ENCODE peak calls at places on chromosomes 7 and 10, in five cellular contexts. One of them, this sample, is unnamed.

GRCh38 chr10:133274751-133275682 is 1.7 kb downstream of the ADAM8 start:
- DNase-seq in H1: no peak
- DNase-seq in GM12878: peak
- DNase-seq in HCT116: no peak
- DNase-seq in HepG2: no peak
- DNase-seq in this sample: no peak

GRCh38 chr10:59588791-59589190 is 120.9 kb downstream of the SLC16A9 start:
- DNase-seq in GM12878: no peak
- DNase-seq in HepG2: no peak
- DNase-seq in HCT116: no peak
- DNase-seq in H1: no peak
- DNase-seq in this sample: no peak

GRCh38 chr10:115762029-115762428 is 511.0 kb downstream of the GFRA1 start:
- DNase-seq in HCT116: no peak
- DNase-seq in GM12878: no peak
- DNase-seq in HepG2: no peak
- DNase-seq in H1: no peak
- DNase-seq in this sample: no peak

GRCh38 chr7:5478568-5479045 is 55.0 kb upstream of the TNRC18 start:
- DNase-seq in HepG2: no peak
- DNase-seq in HCT116: no peak
- DNase-seq in H1: no peak
- DNase-seq in GM12878: no peak
- DNase-seq in this sample: no peak

GRCh38 chr10:113026679-113027078 is 76.6 kb downstream of the TCF7L2 start:
- DNase-seq in H1: no peak
- DNase-seq in GM12878: no peak
- DNase-seq in HCT116: no peak
- DNase-seq in HepG2: no peak
- DNase-seq in this sample: no peak

GRCh38 chr7:112481833-112482669 is 1.3 kb downstream of the LSMEM1 start:
- DNase-seq in GM12878: no peak
- DNase-seq in H1: no peak
- DNase-seq in HepG2: no peak
- DNase-seq in HCT116: peak
- DNase-seq in this sample: no peak

GRCh38 chr7:42236266-42237161 is 495 bp downstream of the GLI3 start:
- DNase-seq in GM12878: no peak
- DNase-seq in H1: peak
- DNase-seq in HepG2: no peak
- DNase-seq in HCT116: no peak
- DNase-seq in this sample: no peak

GRCh38 chr10:98790817-98791216 is 344.1 kb upstream of the HPS1 start:
- DNase-seq in HepG2: no peak
- DNase-seq in H1: no peak
- DNase-seq in GM12878: no peak
- DNase-seq in HCT116: peak
- DNase-seq in this sample: peak

GRCh38 chr10:114632869-114633715 is 25.0 kb downstream of the ABLIM1 start:
- DNase-seq in GM12878: no peak
- DNase-seq in HepG2: peak
- DNase-seq in HCT116: peak
- DNase-seq in H1: no peak
- DNase-seq in this sample: no peak

GRCh38 chr7:3461923-3462322 is 160.9 kb downstream of the SDK1 start:
- DNase-seq in HCT116: no peak
- DNase-seq in H1: no peak
- DNase-seq in GM12878: no peak
- DNase-seq in HepG2: no peak
- DNase-seq in this sample: no peak

GRCh38 chr7:103387267-103387666 is 39.8 kb downstream of the PSMC2 start:
- DNase-seq in HepG2: no peak
- DNase-seq in GM12878: no peak
- DNase-seq in H1: no peak
- DNase-seq in HCT116: no peak
- DNase-seq in this sample: no peak

GRCh38 chr10:78342787-78343186 is 309.1 kb downstream of the RPS24 start:
- DNase-seq in H1: peak
- DNase-seq in GM12878: no peak
- DNase-seq in HCT116: no peak
- DNase-seq in HepG2: no peak
- DNase-seq in this sample: no peak

GRCh38 chr7:32222251-32222900 is 152.2 kb upstream of the PDE1C start:
- DNase-seq in HepG2: no peak
- DNase-seq in GM12878: no peak
- DNase-seq in HCT116: no peak
- DNase-seq in H1: peak
- DNase-seq in this sample: no peak

GRCh38 chr7:151592868-151593486 is 73.3 kb upstream of the RHEB start:
- DNase-seq in GM12878: no peak
- DNase-seq in HCT116: peak
- DNase-seq in H1: no peak
- DNase-seq in HepG2: no peak
- DNase-seq in this sample: no peak

GRCh38 chr7:157224627-157225026 is 85.9 kb downstream of the UBE3C start:
- DNase-seq in HepG2: peak
- DNase-seq in HCT116: no peak
- DNase-seq in GM12878: no peak
- DNase-seq in H1: no peak
- DNase-seq in this sample: no peak

GRCh38 chr7:73429218-73429617 is 4.4 kb upstream of the FZD9 start:
- DNase-seq in HepG2: no peak
- DNase-seq in GM12878: no peak
- DNase-seq in HCT116: no peak
- DNase-seq in H1: peak
- DNase-seq in this sample: peak

GRCh38 chr7:124929467-124930172 is at the start of gene POT1:
- DNase-seq in GM12878: peak
- DNase-seq in HepG2: peak
- DNase-seq in H1: peak
- DNase-seq in HCT116: peak
- DNase-seq in this sample: peak

GRCh38 chr7:124930173-124930623 is 573 bp upstream of the POT1 start:
- DNase-seq in HepG2: no peak
- DNase-seq in GM12878: no peak
- DNase-seq in HCT116: no peak
- DNase-seq in H1: no peak
- DNase-seq in this sample: no peak

DNA sequence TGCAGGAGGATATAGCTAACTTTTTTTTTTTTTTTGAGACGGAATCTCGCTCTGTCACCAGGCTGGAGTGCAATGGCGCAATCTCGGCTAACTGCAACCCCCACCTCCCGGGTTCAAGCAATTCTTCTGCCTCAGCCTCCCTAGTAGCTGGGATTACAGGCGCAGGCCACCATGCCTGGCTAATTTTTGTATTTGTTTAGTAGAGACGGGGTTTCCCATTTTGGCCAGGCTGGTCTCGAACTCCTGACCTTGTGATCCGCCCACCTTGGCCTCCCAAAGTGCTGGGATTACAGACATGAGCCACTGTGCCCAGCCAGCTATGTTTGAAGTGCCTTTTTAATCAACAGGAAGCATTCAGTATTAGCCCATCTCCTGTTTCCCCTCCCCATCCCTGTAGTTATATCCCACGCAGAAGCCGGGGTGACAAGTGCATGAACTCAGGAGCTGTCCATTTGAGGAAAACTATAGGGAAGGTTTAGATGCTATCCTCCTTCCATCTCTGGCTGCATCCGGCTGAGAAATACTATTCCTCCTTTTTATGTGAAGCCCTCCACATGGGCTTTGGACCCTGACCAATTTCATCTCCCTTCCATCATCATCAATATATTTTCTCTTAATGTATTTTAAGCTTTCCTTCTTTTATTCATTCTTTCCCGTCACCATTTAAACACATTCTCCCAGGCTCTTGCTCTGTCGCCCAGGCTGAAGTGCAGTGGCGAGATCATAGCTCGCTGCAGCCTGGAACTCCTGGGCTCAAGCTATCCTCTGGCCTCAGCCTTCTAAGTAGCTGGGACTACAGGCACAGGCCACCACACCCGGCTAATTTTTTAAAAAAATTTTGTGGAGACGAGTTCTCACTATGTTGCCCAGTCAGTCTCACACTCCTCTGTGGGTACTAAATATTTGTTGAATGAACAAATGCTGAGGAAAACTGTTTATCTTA is 1.3 kb upstream of the POT1 start:
- DNase-seq in HCT116: no peak
- DNase-seq in HepG2: no peak
- DNase-seq in GM12878: no peak
- DNase-seq in H1: no peak
- DNase-seq in this sample: no peak
- TF ChIP-seq ZNF274 in HCT116: no peak
- TF ChIP-seq ZNF274 in HepG2: no peak
- TF ChIP-seq ZNF274 in GM12878: no peak
- TF ChIP-seq ZNF274 in H1: no peak
- TF ChIP-seq ZNF274 in this sample: no peak

GRCh38 chr7:127346575-127347256 is 45.8 kb downstream of the ZNF800 start:
- DNase-seq in H1: no peak
- DNase-seq in HCT116: no peak
- DNase-seq in HepG2: no peak
- DNase-seq in GM12878: no peak
- DNase-seq in this sample: no peak

GRCh38 chr7:127349881-127350280 is 42.6 kb downstream of the ZNF800 start:
- DNase-seq in H1: no peak
- DNase-seq in GM12878: no peak
- DNase-seq in HCT116: no peak
- DNase-seq in HepG2: no peak
- DNase-seq in this sample: no peak

GRCh38 chr7:127350586-127350985 is 41.9 kb downstream of the ZNF800 start:
- DNase-seq in HCT116: no peak
- DNase-seq in GM12878: no peak
- DNase-seq in HepG2: no peak
- DNase-seq in H1: no peak
- DNase-seq in this sample: no peak

GRCh38 chr7:127348247-127348631 is 44.3 kb downstream of the ZNF800 start:
- DNase-seq in HCT116: no peak
- DNase-seq in HepG2: no peak
- DNase-seq in GM12878: no peak
- DNase-seq in H1: no peak
- DNase-seq in this sample: no peak

DNA sequence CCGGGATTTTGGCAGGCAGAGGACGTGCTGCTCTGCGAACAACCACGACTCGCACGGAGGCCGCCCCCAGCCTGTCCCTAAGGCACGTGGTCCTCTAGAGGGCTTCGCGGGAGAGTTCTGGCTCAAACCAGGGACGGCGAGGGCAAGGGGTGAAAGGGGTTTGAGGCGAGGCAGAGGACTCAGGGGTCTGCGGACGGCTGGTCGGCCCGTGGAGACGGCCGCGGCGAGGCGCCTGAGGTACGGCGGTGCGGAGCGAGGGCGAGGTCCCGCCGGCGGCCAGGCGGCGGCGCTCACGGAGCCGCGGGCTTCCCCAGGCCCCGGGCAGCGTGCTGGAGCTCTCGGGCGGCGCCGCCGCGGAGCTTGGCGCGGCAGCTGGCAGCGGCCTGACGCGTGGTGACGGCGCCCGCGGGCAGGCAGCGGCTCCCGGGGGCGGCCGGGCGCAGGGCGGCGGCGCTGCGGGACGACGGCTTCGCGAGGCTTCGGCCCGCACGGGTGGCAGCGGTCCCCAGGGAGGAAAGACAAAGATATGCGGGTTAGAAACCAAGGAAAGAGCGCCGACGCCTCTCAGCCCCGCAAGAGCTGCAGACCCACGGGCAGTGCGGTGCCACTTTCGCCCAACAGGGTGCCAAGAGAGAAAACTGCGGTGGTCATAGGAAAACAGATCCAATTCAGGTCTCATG is 44.8 kb downstream of the ZNF800 start:
- DNase-seq in HepG2: peak
- DNase-seq in HCT116: no peak
- DNase-seq in H1: peak
- DNase-seq in GM12878: no peak
- DNase-seq in this sample: peak
- H3K9ac ChIP-seq in HepG2: peak
- H3K9ac ChIP-seq in HCT116: no peak
- H3K9ac ChIP-seq in H1: no peak
- H3K9ac ChIP-seq in GM12878: no peak
- H3K9ac ChIP-seq in this sample: peak

GRCh38 chr10:48612241-48612943 is 7.5 kb upstream of the ARHGAP22 start:
- DNase-seq in HepG2: no peak
- DNase-seq in GM12878: no peak
- DNase-seq in H1: no peak
- DNase-seq in HCT116: no peak
- DNase-seq in this sample: no peak

GRCh38 chr10:48609441-48609840 is 4.6 kb upstream of the ARHGAP22 start:
- DNase-seq in HepG2: no peak
- DNase-seq in GM12878: no peak
- DNase-seq in HCT116: no peak
- DNase-seq in H1: no peak
- DNase-seq in this sample: no peak

GRCh38 chr10:48610585-48611093 is 5.8 kb upstream of the ARHGAP22 start:
- DNase-seq in GM12878: no peak
- DNase-seq in HepG2: no peak
- DNase-seq in H1: peak
- DNase-seq in HCT116: no peak
- DNase-seq in this sample: no peak

GRCh38 chr10:48609899-48610584 is 5.2 kb upstream of the ARHGAP22 start:
- DNase-seq in GM12878: peak
- DNase-seq in HepG2: no peak
- DNase-seq in H1: peak
- DNase-seq in HCT116: no peak
- DNase-seq in this sample: no peak

DNA sequence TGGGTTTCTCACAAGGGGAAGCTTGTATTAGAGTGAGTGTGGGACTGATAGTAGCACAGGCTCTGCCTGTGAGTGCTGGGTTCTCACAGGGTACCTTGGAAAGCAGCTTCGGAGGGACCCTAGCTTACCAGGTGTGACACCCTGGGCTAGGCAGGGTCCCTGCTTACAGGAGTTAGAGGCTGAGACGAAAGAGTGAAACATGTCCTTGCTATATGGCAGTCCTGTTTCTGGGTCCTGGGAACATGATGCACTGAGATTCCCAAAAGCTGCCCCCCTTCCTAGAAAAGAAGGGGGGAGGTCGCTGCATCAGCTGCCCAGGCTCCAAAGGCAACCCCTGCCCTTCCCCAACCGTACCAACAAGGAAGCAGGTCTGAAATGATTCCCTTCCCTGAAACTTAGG is 6.3 kb upstream of the ARHGAP22 start:
- DNase-seq in HepG2: no peak
- DNase-seq in HCT116: no peak
- DNase-seq in GM12878: peak
- DNase-seq in H1: peak
- DNase-seq in this sample: no peak
- H3K4me3 ChIP-seq in HepG2: no peak
- H3K4me3 ChIP-seq in HCT116: no peak
- H3K4me3 ChIP-seq in GM12878: no peak
- H3K4me3 ChIP-seq in H1: no peak
- H3K4me3 ChIP-seq in this sample: no peak

DNA sequence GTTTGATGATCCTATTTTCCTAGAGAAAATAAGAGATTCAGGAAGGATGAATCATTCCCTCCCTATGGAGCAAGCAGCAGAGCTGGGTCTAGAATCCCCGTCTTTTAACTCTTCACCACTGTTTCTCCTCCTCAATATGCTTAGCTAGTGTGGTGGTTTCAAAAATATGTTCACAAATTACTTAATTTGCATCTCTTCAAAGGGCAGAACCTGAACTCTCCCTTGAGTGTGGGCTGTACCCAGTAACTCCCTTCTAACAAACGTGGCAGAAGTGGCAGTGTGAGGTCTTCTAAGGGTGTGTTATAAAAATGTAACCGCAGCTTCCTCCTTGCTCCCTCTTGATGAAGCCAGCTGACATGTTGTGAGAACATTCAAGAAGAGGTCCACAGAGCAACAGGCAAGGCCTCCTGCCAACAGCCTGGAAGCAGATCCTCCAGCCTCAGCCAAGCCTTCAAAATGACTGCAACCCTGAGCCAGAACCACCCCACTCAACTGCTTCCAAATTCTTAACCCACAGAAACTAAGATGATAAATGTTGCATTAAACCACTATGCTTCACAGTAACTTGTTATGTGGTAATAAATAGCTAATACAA is 36.6 kb downstream of the SRPK2 start:
- DNase-seq in H1: no peak
- DNase-seq in HepG2: no peak
- DNase-seq in HCT116: no peak
- DNase-seq in GM12878: peak
- DNase-seq in this sample: no peak
- TF ChIP-seq ZNF274 in H1: no peak
- TF ChIP-seq ZNF274 in HepG2: no peak
- TF ChIP-seq ZNF274 in HCT116: no peak
- TF ChIP-seq ZNF274 in GM12878: no peak
- TF ChIP-seq ZNF274 in this sample: no peak

This sample was measured in NT2/D1.